ENCODE peak calls at places on chromosomes 6 and 20, in four cellular contexts. D is K562, P is H1, V is GM12878. S is an unnamed sample.

GRCh38 chr20:43963233-43963632 is 48.6 kb downstream of the TOX2 start:
- DNase-seq in D (no peak), P (no peak), V (no peak), S (no peak)

GRCh38 chr20:44176833-44177533 is 10.0 kb downstream of the JPH2 start:
- DNase-seq in D (no peak), P (no peak), V (no peak), S (no peak)

GRCh38 chr20:38412877-38413577 is 22.1 kb downstream of the SNHG17 start:
- DNase-seq in D (no peak), P (no peak), V (no peak), S (no peak)

GRCh38 chr6:131001945-131002661 is 60.9 kb downstream of the EPB41L2 start:
- DNase-seq in D (no peak), P (no peak), V (no peak), S (no peak)

GRCh38 chr6:13488015-13488895 is 855 bp upstream of the GFOD1 start:
- DNase-seq in D (no peak), P (no peak), V (no peak), S (no peak)

GRCh38 chr20:19487420-19487819 is 270.6 kb upstream of the RIN2 start:
- DNase-seq in D (no peak), P (no peak), V (no peak), S (no peak)

GRCh38 chr6:14038636-14039035 is 78.9 kb upstream of the CD83 start:
- DNase-seq in D (no peak), P (no peak), V (no peak), S (no peak)

GRCh38 chr6:169045486-169045885 is 208.2 kb downstream of the THBS2 start:
- DNase-seq in D (no peak), P (no peak), V (no peak), S (no peak)

GRCh38 chr6:168517742-168518347 is 76.9 kb downstream of the SMOC2 start:
- DNase-seq in D (no peak), P (no peak), V (no peak), S (no peak)

GRCh38 chr20:62918137-62918536 is 8.2 kb downstream of the DIDO1 start:
- DNase-seq in D (no peak), P (no peak), V (no peak), S (no peak)

GRCh38 chr6:68738039-68738438 is 103.0 kb downstream of the ADGRB3 start:
- DNase-seq in D (peak; percentile 23), P (no peak), V (no peak), S (no peak)

GRCh38 chr6:135162678-135163439 is 18.2 kb upstream of the MYB start:
- DNase-seq in D (peak; percentile 72), P (peak; percentile 93), V (no peak), S (peak; percentile 43)

GRCh38 chr20:23152308-23152892 is 66.3 kb upstream of the CD93 start:
- DNase-seq in D (peak; percentile 88), P (peak; percentile 27), V (no peak), S (peak; percentile 36)

GRCh38 chr20:37204056-37204455 is 24.7 kb upstream of the MROH8 start:
- DNase-seq in D (no peak), P (no peak), V (no peak), S (no peak)

GRCh38 chr20:33554914-33555420 is 65.1 kb downstream of the CBFA2T2 start:
- DNase-seq in D (peak; percentile 72), P (no peak), V (peak; percentile 94), S (peak; percentile 91)

GRCh38 chr6:29602564-29603361 is 17.8 kb downstream of the OR2H2 start:
- DNase-seq in D (peak; percentile 76), P (peak; percentile 63), V (no peak), S (peak; percentile 27)

GRCh38 chr20:17634666-17635319 is 47.2 kb downstream of the RRBP1 start:
- DNase-seq in D (no peak), P (no peak), V (no peak), S (no peak)

GRCh38 chr6:158056804-158057203 is 75.1 kb downstream of the SYNJ2 start:
- DNase-seq in D (no peak), P (no peak), V (no peak), S (no peak)

GRCh38 chr6:116932496-116932895 is 55.5 kb downstream of the RFX6 start:
- DNase-seq in D (no peak), P (no peak), V (no peak), S (no peak)

GRCh38 chr6:167980911-167981310 is 16.6 kb upstream of the KIF25 start:
- DNase-seq in D (no peak), P (no peak), V (no peak), S (no peak)

GRCh38 chr6:38577492-38577891 is 62.2 kb downstream of the BTBD9 start:
- DNase-seq in D (no peak), P (no peak), V (no peak), S (no peak)

GRCh38 chr6:43231053-43231452 is 1.8 kb upstream of the DNPH1 start:
- DNase-seq in D (no peak), P (no peak), V (no peak), S (no peak)

GRCh38 chr6:16764188-16764950 is 3.1 kb upstream of the ATXN1 start:
- DNase-seq in D (no peak), P (no peak), V (no peak), S (no peak)

GRCh38 chr20:32880635-32881034 is 21.9 kb downstream of the EFCAB8 start:
- DNase-seq in D (no peak), P (no peak), V (no peak), S (no peak)

GRCh38 chr6:21033575-21034026 is 499.3 kb downstream of the CDKAL1 start:
- DNase-seq in D (no peak), P (no peak), V (no peak), S (peak; percentile 14)

GRCh38 chr6:43172127-43173007 is 1.3 kb downstream of the SRF start:
- DNase-seq in D (peak; percentile 68), P (peak; percentile 66), V (no peak), S (peak; percentile 24)

GRCh38 chr6:103870970-103871369 is 988.7 kb downstream of the HACE1 start:
- DNase-seq in D (no peak), P (no peak), V (no peak), S (no peak)

DNA sequence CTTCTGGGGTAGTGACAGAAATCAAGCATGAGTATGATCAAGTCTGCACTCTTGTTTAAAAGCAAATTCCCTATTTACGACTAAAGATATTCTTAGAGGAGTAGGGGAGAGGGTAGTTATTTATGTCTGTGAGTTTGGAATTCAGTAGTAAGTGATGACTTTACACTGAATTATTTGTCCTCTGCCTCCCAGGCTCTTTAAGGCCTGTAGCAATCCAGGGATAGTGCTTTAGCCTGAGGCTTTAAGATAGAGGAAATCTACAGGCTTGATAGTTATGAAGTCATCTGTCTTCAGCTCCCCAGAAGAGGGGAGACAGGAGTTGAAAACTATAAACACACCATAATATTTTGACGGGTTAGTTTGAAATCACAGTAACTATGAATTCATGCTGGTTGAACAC is 664.5 kb downstream of the EPM2A start:
- DNase-seq in D (no peak), P (no peak), V (no peak), S (no peak)
- TF ChIP-seq HDAC2 in D (no peak), P (no peak), V (no peak), S (no peak)

DNA sequence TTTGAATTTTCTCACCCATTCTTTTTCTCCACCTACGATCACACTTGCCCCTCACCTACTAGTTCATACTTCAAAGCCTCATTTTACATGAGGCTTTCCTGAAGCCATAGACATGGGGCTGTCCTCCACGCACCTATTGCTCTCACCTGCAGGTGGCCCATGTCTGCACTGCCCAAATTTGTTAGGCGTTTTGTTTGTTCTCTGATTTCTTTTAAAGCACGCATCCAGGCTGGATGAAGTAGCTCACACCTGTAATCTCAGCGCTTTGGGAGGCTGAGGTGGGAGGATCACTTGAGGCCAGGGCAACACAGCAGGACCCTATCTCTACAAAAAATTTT is 106.8 kb upstream of the RIPOR2 start:
- DNase-seq in D (no peak), P (no peak), V (no peak), S (no peak)
- TF ChIP-seq RFX5 in D (no peak), P (no peak), V (no peak), S (no peak)

GRCh38 chr6:2939315-2940009 is 31.9 kb downstream of the SERPINB6 start:
- DNase-seq in D (no peak), P (peak; percentile 42), V (no peak), S (no peak)

GRCh38 chr6:2940851-2941250 is 30.5 kb downstream of the SERPINB6 start:
- DNase-seq in D (no peak), P (peak; percentile 22), V (no peak), S (no peak)

GRCh38 chr6:2938004-2938631 is 33.2 kb downstream of the SERPINB6 start:
- DNase-seq in D (no peak), P (peak; percentile 41), V (no peak), S (no peak)

GRCh38 chr6:2938632-2939083 is 32.7 kb downstream of the SERPINB6 start:
- DNase-seq in D (peak; percentile 41), P (peak; percentile 49), V (no peak), S (peak; percentile 74)

GRCh38 chr6:2940010-2940850 is 31.1 kb downstream of the SERPINB6 start:
- DNase-seq in D (no peak), P (peak; percentile 33), V (peak; percentile 99), S (no peak)
- TF ChIP-seq RAD21 in D (no peak), P (no peak), V (no peak), S (no peak)

GRCh38 chr20:58610811-58611210 is 40.3 kb upstream of the STX16 start:
- DNase-seq in D (no peak), P (no peak), V (no peak), S (no peak)

GRCh38 chr20:58611236-58612020 is 39.7 kb upstream of the STX16 start:
- DNase-seq in D (no peak), P (no peak), V (no peak), S (no peak)

GRCh38 chr20:58613061-58613854 is 37.8 kb upstream of the STX16 start:
- DNase-seq in D (no peak), P (no peak), V (no peak), S (no peak)

GRCh38 chr20:58610071-58610800 is 40.8 kb upstream of the STX16 start:
- DNase-seq in D (no peak), P (no peak), V (no peak), S (no peak)

DNA sequence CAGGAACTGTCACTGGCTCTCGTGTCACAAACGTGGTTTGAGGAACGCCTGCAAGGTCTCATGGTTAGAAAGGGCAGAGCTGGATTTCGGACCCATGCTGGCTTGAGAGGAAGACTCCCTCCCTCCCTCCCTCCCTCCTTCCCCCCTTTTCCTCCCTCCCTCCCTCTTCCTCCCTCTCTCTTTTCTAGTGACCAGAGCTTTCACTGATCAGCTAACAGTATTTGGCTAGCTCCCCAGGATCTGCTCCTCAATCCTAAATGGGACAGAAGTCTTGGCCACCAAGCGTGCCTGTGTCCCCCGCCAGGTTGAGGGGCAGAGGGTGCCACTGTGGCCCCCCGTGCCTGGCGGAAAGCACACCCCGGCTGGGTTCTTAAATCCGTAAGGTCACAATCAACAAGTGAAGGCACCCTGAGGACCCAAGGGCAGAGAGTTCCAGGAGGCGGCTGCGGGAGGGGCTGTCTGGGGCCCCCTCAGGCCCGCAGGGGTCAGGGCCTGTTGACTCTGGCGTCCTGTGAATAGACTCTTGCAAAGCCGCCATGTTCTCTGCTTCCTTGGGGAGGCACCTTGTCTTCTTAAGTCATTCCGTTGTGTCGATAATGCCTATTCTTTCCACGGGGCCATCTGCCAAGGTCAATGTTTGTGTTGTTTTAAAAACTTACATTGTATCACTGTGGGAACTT is 38.9 kb upstream of the STX16 start:
- DNase-seq in D (no peak), P (no peak), V (no peak), S (no peak)
- TF ChIP-seq HDAC2 in D (no peak), P (no peak), V (no peak), S (no peak)

GRCh38 chr6:40671338-40672050 is 84.3 kb upstream of the LRFN2 start:
- DNase-seq in D (no peak), P (no peak), V (no peak), S (no peak)
- TF ChIP-seq RFX5 in D (no peak), P (no peak), V (no peak), S (no peak)

S was measured in A549.